ENCODE peak calls at places on chromosomes 12 and 14, in nine cellular contexts. F, S, X, B, K, D, U, R and G are unnamed samples.

GRCh38 chr12:118714500-118714899 is 266.8 kb upstream of the SRRM4 start:
- DNase-seq in F (no peak), S (no peak), X (no peak), B (no peak), K (no peak), D (no peak), U (no peak), R (no peak), G (no peak)

GRCh38 chr14:49249022-49249421 is 337.2 kb downstream of the RPS29 start:
- DNase-seq in F (no peak), S (no peak), X (no peak), B (no peak), K (no peak), D (no peak), U (no peak), R (no peak), G (no peak)

GRCh38 chr12:79658221-79658620 is 32.5 kb downstream of the PAWR start:
- DNase-seq in F (no peak), S (no peak), X (no peak), B (no peak), K (peak), D (no peak), U (no peak), R (no peak), G (no peak)

GRCh38 chr14:99199854-99200653 is 71.9 kb downstream of the BCL11B start:
- DNase-seq in F (no peak), S (no peak), X (no peak), B (no peak), K (no peak), D (no peak), U (no peak), R (no peak), G (no peak)

GRCh38 chr12:121175383-121176119 is 34.4 kb upstream of the P2RX4 start:
- DNase-seq in F (no peak), S (peak), X (no peak), B (no peak), K (peak), D (no peak), U (no peak), R (no peak), G (peak)

GRCh38 chr12:122368361-122369073 is 54.0 kb downstream of the CLIP1 start:
- DNase-seq in F (peak), S (no peak), X (no peak), B (no peak), K (peak), D (no peak), U (peak), R (no peak), G (no peak)

GRCh38 chr12:96719671-96720362 is 187.2 kb upstream of the NEDD1 start:
- DNase-seq in F (peak), S (peak), X (no peak), B (no peak), K (peak), D (peak), U (peak), R (peak), G (peak)

GRCh38 chr14:60093088-60093487 is 1.4 kb downstream of the PCNX4 start:
- DNase-seq in F (no peak), S (no peak), X (no peak), B (no peak), K (no peak), D (no peak), U (no peak), R (no peak), G (no peak)

GRCh38 chr12:25789520-25789919 is 169.0 kb upstream of the RASSF8 start:
- DNase-seq in F (no peak), S (no peak), X (no peak), B (no peak), K (no peak), D (no peak), U (no peak), R (no peak), G (no peak)

GRCh38 chr14:101367421-101368261 is 193.7 kb upstream of the DIO3 start:
- DNase-seq in F (no peak), S (peak), X (no peak), B (no peak), K (no peak), D (no peak), U (no peak), R (no peak), G (peak)